ENCODE peak calls at places on chromosome 16, in ten cellular contexts. N is breast epithelium; Q is cardiac muscle cell; B is tibial artery; L is psoas muscle; Y is CD8-positive, alpha-beta memory T cell; G is neural progenitor cell; C is SK-N-SH; A is mesenchymal stem cell; S is sigmoid colon. H is an unnamed sample. For H3K9me3, the result is how much of the 10 kb centered on the place peaks cover.

GRCh38 chr16:10266809-10267208 is 84.6 kb upstream of the GRIN2A start:
- DNase-seq in N (no peak), S (no peak), Y (no peak), A (no peak), Q (no peak), G (no peak), L (no peak), C (no peak), B (peak), H (no peak)

GRCh38 chr16:27432600-27432957 is 30.6 kb downstream of the IL21R start:
- DNase-seq in N (no peak), Y (no peak), Q (peak), B (peak), A (peak), L (no peak), C (no peak), S (peak), G (no peak), H (no peak)

GRCh38 chr16:54171855-54172537 is 114.6 kb downstream of the IRX3 start:
- DNase-seq in L (no peak), N (no peak), C (no peak), A (peak), Q (peak), G (peak), S (no peak), B (no peak), Y (no peak), H (no peak)

GRCh38 chr16:3259097-3259496 is 2.7 kb upstream of the MEFV start:
- DNase-seq in B (no peak), N (no peak), C (no peak), L (no peak), Q (peak), Y (no peak), S (peak), G (no peak), A (no peak), H (no peak)

GRCh38 chr16:79525132-79525531 is 75.4 kb downstream of the MAF start:
- DNase-seq in S (no peak), A (no peak), C (no peak), Q (no peak), G (no peak), L (no peak), B (no peak), Y (no peak), N (no peak), H (no peak)

GRCh38 chr16:11743308-11744074 is 834 bp upstream of the TXNDC11 start:
- DNase-seq in L (peak), Q (peak), S (peak), Y (no peak), B (peak), N (peak), G (no peak), C (peak), A (peak), H (peak)

GRCh38 chr16:4082474-4083044 is 33.7 kb downstream of the ADCY9 start:
- DNase-seq in L (no peak), A (no peak), S (no peak), Q (no peak), G (no peak), B (no peak), N (no peak), C (no peak), Y (no peak), H (no peak)

GRCh38 chr16:89827383-89828198 is 684 bp upstream of the SPIRE2 start:
- DNase-seq in B (no peak), S (no peak), Q (peak), Y (no peak), G (peak), N (peak), L (peak), C (peak), A (peak), H (no peak)

GRCh38 chr16:48524348-48525200 is 85.4 kb downstream of the N4BP1 start:
- DNase-seq in G (no peak), N (no peak), Q (no peak), A (no peak), L (no peak), Y (no peak), B (peak), S (peak), C (no peak), H (no peak)

GRCh38 chr16:5845046-5845445 is 747.5 kb upstream of the EEF2KMT start:
- DNase-seq in G (no peak), C (no peak), Y (no peak), Q (no peak), B (no peak), A (no peak), S (no peak), N (no peak), L (no peak), H (no peak)

GRCh38 chr16:87698676-87699179 is 67.1 kb downstream of the KLHDC4 start:
- DNase-seq in N (no peak), C (no peak), S (no peak), Y (no peak), L (no peak), Q (no peak), A (no peak), G (no peak), B (no peak), H (no peak)

GRCh38 chr16:89093602-89094251 is at the start of gene ACSF3:
- DNase-seq in G (peak), A (peak), Q (peak), L (peak), S (peak), Y (peak), N (no peak), B (peak), C (peak), H (peak)

GRCh38 chr16:83441523-83441922 is 366.3 kb upstream of the HSBP1 start:
- DNase-seq in Y (no peak), B (no peak), G (no peak), N (no peak), Q (no peak), A (no peak), S (no peak), L (no peak), C (no peak), H (no peak)

GRCh38 chr16:67664258-67664657 is 2.3 kb downstream of the ENKD1 start:
- DNase-seq in A (no peak), Y (no peak), G (no peak), Q (no peak), S (no peak), L (peak), B (no peak), C (no peak), N (no peak), H (no peak)

GRCh38 chr16:50539822-50540710 is 8.1 kb upstream of the NKD1 start:
- DNase-seq in N (no peak), B (no peak), Q (no peak), A (no peak), S (no peak), Y (no peak), L (no peak), C (no peak), G (peak), H (no peak)

GRCh38 chr16:50295541-50296132 is 29.3 kb downstream of the ADCY7 start:
- DNase-seq in N (no peak), Q (no peak), L (peak), S (no peak), G (no peak), A (no peak), B (peak), Y (no peak), C (no peak), H (peak)

GRCh38 chr16:2237076-2237551 is 870 bp downstream of the DNASE1L2 start:
- DNase-seq in A (no peak), Y (no peak), L (no peak), G (no peak), B (no peak), C (no peak), Q (no peak), S (peak), N (no peak), H (no peak)

GRCh38 chr16:59042296-59042695 is 308.2 kb upstream of the GOT2 start:
- DNase-seq in N (no peak), S (no peak), G (no peak), B (no peak), Q (no peak), Y (no peak), A (no peak), L (no peak), C (no peak), H (no peak)

GRCh38 chr16:8990445-8990844 is 26.7 kb upstream of the USP7 start:
- DNase-seq in L (no peak), C (no peak), Q (no peak), G (no peak), S (no peak), B (no peak), N (no peak), A (no peak), Y (no peak), H (no peak)

GRCh38 chr16:88061346-88062110 is 110.3 kb downstream of the BANP start:
- DNase-seq in C (no peak), N (no peak), A (no peak), Y (no peak), G (peak), L (peak), S (no peak), Q (no peak), B (no peak), H (no peak)

GRCh38 chr16:2914233-2914632 is 2.5 kb downstream of the FLYWCH1 start:
- DNase-seq in S (no peak), Q (no peak), B (no peak), C (no peak), L (no peak), Y (no peak), N (no peak), A (no peak), G (no peak), H (no peak)

GRCh38 chr16:9516444-9516843 is 425.0 kb downstream of the HAPSTR1 start:
- DNase-seq in L (no peak), N (no peak), C (no peak), A (no peak), Y (no peak), Q (no peak), S (no peak), G (no peak), B (no peak), H (no peak)

GRCh38 chr16:8887952-8888560 is 5.9 kb downstream of the LITAFD start:
- DNase-seq in C (peak), B (no peak), Y (no peak), Q (peak), S (peak), A (peak), L (peak), N (no peak), G (no peak), H (peak)

GRCh38 chr16:70432304-70432799 is 6.5 kb downstream of the ST3GAL2 start:
- DNase-seq in B (no peak), A (peak), G (no peak), N (no peak), S (no peak), C (no peak), Y (no peak), Q (peak), L (no peak), H (no peak)

GRCh38 chr16:64182985-64183384 is 938.9 kb downstream of the CDH11 start:
- DNase-seq in L (no peak), B (no peak), A (no peak), N (no peak), S (no peak), C (no peak), G (no peak), Q (no peak), Y (no peak), H (no peak)

GRCh38 chr16:88005148-88005547 is 53.9 kb downstream of the BANP start:
- DNase-seq in Y (no peak), N (no peak), B (peak), A (no peak), Q (no peak), L (no peak), S (peak), C (peak), G (peak), H (no peak)

GRCh38 chr16:81214745-81215166 is 23.7 kb upstream of the BCO1 start:
- DNase-seq in Y (no peak), B (no peak), C (no peak), N (no peak), G (peak), Q (peak), S (no peak), L (no peak), A (no peak), H (no peak)

GRCh38 chr16:56348168-56349085 is 76.9 kb downstream of the AMFR start:
- DNase-seq in Y (no peak), C (no peak), S (no peak), Q (no peak), L (peak), A (no peak), N (no peak), G (no peak), B (no peak), H (peak)

GRCh38 chr16:15874745-15875314 is 13.6 kb downstream of the CEP20 start:
- DNase-seq in A (peak), Q (peak), Y (no peak), B (peak), G (peak), L (peak), S (peak), N (peak), C (peak), H (no peak)

GRCh38 chr16:64590516-64590915 is 531.3 kb downstream of the CDH11 start:
- DNase-seq in L (no peak), C (no peak), Q (peak), N (no peak), S (no peak), G (no peak), A (peak), B (no peak), Y (no peak), H (no peak)

GRCh38 chr16:69031877-69032301 is 73.6 kb upstream of the HAS3 start:
- DNase-seq in N (no peak), L (no peak), A (no peak), G (no peak), B (no peak), C (no peak), Q (no peak), S (no peak), Y (no peak), H (no peak)

GRCh38 chr16:89471225-89471624 is 19.1 kb downstream of the ANKRD11 start:
- DNase-seq in Y (no peak), A (peak), B (no peak), L (peak), N (no peak), C (no peak), G (no peak), Q (peak), S (no peak), H (no peak)

GRCh38 chr16:88734361-88734728 is 28.0 kb downstream of the CTU2 start:
- DNase-seq in S (no peak), Q (no peak), Y (no peak), C (no peak), G (no peak), L (no peak), N (no peak), A (no peak), B (no peak), H (no peak)

GRCh38 chr16:87740909-87741424 is 24.8 kb downstream of the KLHDC4 start:
- DNase-seq in A (no peak), B (no peak), Q (peak), N (no peak), L (no peak), S (no peak), Y (no peak), C (no peak), G (no peak), H (no peak)

GRCh38 chr16:11310997-11311561 is 29.9 kb upstream of the PRM1 start:
- DNase-seq in B (no peak), Y (no peak), S (no peak), L (no peak), Q (no peak), N (no peak), G (no peak), A (no peak), C (no peak), H (no peak)

GRCh38 chr16:3045758-3046505 is 429 bp upstream of the MMP25 start:
- DNase-seq in Y (no peak), L (no peak), A (no peak), Q (peak), N (no peak), C (peak), B (no peak), G (peak), S (no peak), H (peak)

GRCh38 chr16:11283820-11284248 is 2.7 kb upstream of the PRM1 start:
- DNase-seq in C (no peak), S (no peak), B (no peak), N (no peak), G (peak), A (peak), L (no peak), Q (peak), Y (no peak), H (no peak)

GRCh38 chr16:51759329-51759728 is 608.3 kb upstream of the SALL1 start:
- DNase-seq in Q (no peak), B (no peak), S (no peak), Y (no peak), C (peak), L (no peak), A (no peak), G (no peak), N (no peak), H (no peak)

GRCh38 chr16:85543536-85543935 is 69.6 kb upstream of the GSE1 start:
- DNase-seq in A (no peak), L (no peak), C (no peak), S (no peak), G (no peak), B (no peak), Y (no peak), N (no peak), Q (no peak), H (no peak)

GRCh38 chr16:85542548-85542927 is 70.6 kb upstream of the GSE1 start:
- DNase-seq in Q (no peak), B (no peak), L (no peak), A (no peak), Y (no peak), C (no peak), G (no peak), S (no peak), N (no peak), H (no peak)

GRCh38 chr16:85541181-85541580 is 71.9 kb upstream of the GSE1 start:
- DNase-seq in A (no peak), L (no peak), Y (no peak), C (no peak), N (no peak), Q (no peak), G (no peak), S (no peak), B (no peak), H (no peak)

GRCh38 chr16:85543998-85544397 is 69.1 kb upstream of the GSE1 start:
- DNase-seq in S (no peak), Q (no peak), N (no peak), Y (no peak), L (no peak), A (no peak), B (no peak), C (no peak), G (no peak), H (no peak)

DNA sequence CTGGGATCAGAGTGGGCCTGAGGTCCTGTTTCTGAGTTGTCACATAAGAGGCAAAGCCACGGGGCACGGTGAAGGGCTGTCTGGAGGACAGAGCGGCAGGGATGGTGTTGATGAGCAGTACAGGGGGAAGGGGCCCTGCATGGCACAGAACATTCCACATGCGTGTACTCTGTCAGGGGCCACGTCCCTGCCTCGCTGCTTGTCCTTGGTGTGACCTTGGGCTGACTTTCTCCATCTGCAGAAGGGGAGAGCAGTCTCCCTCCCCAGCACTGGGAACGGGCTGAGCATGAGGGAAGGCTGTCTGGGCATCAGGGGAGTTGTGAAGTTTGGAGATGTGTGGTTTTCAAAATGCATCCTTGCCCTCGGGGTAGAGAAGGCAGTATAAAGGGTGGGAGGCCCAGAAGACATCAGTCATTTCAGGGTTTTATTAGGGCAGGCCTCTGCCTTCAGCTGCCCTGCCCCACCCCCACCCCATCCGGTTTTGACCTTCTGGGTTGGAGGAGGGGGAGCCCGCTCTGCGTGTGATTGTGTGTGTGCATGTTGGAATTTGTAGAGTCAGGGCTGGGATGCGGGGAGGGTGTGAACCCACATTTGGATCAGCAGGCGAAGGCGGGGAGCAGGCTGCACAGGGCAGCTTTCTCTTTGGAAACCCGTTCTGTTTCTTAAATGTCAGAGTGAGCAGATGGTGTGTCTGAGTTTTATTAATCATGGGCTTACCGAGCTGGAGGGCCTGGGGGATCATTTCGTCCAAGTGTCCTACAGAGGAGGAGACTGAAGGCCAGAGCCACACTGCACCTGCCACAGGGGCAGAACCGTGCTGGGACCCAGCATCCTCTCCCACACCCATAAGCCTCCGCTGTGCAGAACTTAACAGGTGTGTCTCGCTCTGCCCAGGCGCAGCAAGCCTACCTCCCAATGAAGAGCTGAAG is 71.2 kb upstream of the GSE1 start:
- DNase-seq in B (no peak), C (no peak), G (no peak), L (no peak), N (no peak), Q (no peak), S (no peak), Y (no peak), A (no peak), H (no peak)
- H3K4me3 ChIP-seq in B (no peak), C (no peak), G (no peak), L (no peak), N (no peak), Q (no peak), S (no peak), Y (no peak), A (no peak), H (no peak)

GRCh38 chr16:35746281-35746962 is 2287.0 kb downstream of the TP53TG3F start:
- DNase-seq in L (no peak), Q (no peak), N (no peak), C (no peak), S (no peak), B (no peak), G (no peak), Y (no peak), A (no peak), H (no peak)
- H3K9me3 ChIP-seq in L (under half), Q (under half), N (under half), C (under half), S (under half), B (under half), G (under half), Y (under half), A (under half), H (under half)

GRCh38 chr16:23863511-23864422 is 28.0 kb downstream of the PRKCB start:
- DNase-seq in B (no peak), L (no peak), N (no peak), G (no peak), A (no peak), S (no peak), Q (no peak), C (no peak), Y (no peak), H (no peak)
- H3K4me3 ChIP-seq in B (peak), L (no peak), N (no peak), G (no peak), A (no peak), S (peak), Q (no peak), C (no peak), Y (peak), H (peak)

DNA sequence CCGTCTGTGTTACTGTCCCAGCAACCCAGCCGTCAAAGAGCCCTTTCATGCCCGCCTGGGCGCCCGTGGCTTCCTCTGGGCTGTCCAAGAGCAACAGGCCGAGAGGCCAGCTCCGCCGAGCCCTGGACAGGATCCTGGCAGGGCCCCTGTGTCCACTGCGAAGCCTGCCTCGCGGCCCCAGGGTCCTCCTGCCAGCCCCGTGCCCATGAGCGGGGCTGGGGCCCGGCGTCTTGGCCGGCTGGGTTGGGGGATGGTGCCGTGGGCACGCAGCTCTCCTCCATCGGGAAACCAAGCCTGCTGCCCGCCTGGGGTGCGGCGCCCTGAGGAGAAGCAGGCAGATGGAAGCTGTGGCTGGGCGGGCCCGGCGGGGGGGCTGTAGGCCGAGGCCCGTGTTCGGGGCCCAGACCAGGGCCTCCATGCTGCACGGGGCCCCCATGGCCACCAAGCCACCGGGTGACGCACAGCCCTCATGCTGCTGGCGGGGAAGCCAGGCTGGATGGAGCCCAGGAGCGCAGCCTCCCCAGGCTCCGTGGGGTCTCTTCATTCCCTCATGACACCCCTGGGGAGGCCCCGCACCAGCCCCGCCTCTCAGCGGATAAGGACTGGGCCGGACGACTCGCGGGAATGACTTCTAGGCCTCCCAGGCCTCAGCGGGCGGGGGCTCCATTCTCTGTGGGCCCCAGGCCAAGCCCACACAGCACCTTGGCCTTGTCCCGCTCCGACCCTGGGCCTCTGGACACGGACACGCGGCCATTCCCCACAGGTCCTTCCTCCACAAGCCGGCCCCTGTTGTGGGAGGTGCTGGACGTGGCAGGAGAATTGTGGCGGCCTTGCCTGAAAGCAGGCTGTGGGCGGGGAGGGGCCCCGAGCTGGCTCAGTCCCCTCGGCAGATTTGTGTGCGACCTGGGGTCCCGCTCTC is at the start of gene C1QTNF8:
- DNase-seq in L (no peak), A (no peak), B (peak), Y (no peak), G (no peak), C (no peak), Q (no peak), S (no peak), N (no peak), H (no peak)
- H3K9me3 ChIP-seq in L (under half), A (under half), B (under half), Y (under half), G (under half), C (under half), Q (under half), S (under half), N (under half), H (under half)